ENCODE peak calls at places on chromosomes 2 and 18, in six cellular contexts. J is HCT116, K is GM12878, G is K562, S is H1, V is HepG2. Q is an unnamed sample.

GRCh38 chr18:6629635-6630140 is 99.8 kb upstream of the ARHGAP28 start:
- DNase-seq in K (no peak), J (no peak), V (no peak), G (no peak), S (no peak), Q (no peak)

GRCh38 chr2:5453224-5453623 is 239.0 kb upstream of the SOX11 start:
- DNase-seq in V (no peak), K (no peak), G (no peak), S (no peak), J (no peak), Q (no peak)

GRCh38 chr18:69945220-69946114 is 2.2 kb downstream of the CD226 start:
- DNase-seq in J (no peak), K (no peak), G (no peak), V (no peak), S (no peak), Q (no peak)

GRCh38 chr18:10010611-10011015 is 96.8 kb downstream of the VAPA start:
- DNase-seq in G (no peak), J (no peak), S (no peak), K (no peak), V (no peak), Q (no peak)

GRCh38 chr2:17298453-17298852 is 219.8 kb downstream of the RAD51AP2 start:
- DNase-seq in G (no peak), S (no peak), K (no peak), J (no peak), V (peak), Q (no peak)

GRCh38 chr18:10022365-10022764 is 108.5 kb downstream of the VAPA start:
- DNase-seq in J (no peak), V (no peak), K (no peak), S (no peak), G (no peak), Q (no peak)

GRCh38 chr2:63078852-63079606 is 28.4 kb downstream of the OTX1 start:
- DNase-seq in K (no peak), S (no peak), V (peak), G (peak), J (peak), Q (no peak)

GRCh38 chr2:109736177-109736827 is 57.8 kb upstream of the RGPD5 start:
- DNase-seq in K (no peak), G (no peak), S (no peak), V (peak), J (peak), Q (peak)

GRCh38 chr18:47215554-47216138 is 35.8 kb downstream of the SKOR2 start:
- DNase-seq in S (no peak), G (peak), J (peak), V (peak), K (peak), Q (peak)

GRCh38 chr2:13227543-13227942 is 510.8 kb downstream of the TRIB2 start:
- DNase-seq in S (no peak), K (no peak), G (no peak), J (no peak), V (no peak), Q (no peak)

GRCh38 chr2:215060851-215061541 is 77.4 kb downstream of the ABCA12 start:
- DNase-seq in J (no peak), K (no peak), S (no peak), V (no peak), G (no peak), Q (no peak)

GRCh38 chr2:73202156-73203054 is at the start of gene NOTO:
- DNase-seq in V (no peak), G (no peak), S (no peak), K (no peak), J (no peak), Q (no peak)

GRCh38 chr2:58923869-58924268 is 682.7 kb upstream of the FANCL start:
- DNase-seq in G (no peak), K (no peak), S (no peak), J (no peak), V (no peak), Q (no peak)

GRCh38 chr2:117401582-117401981 is 412.9 kb upstream of the DDX18 start:
- DNase-seq in J (no peak), K (no peak), V (no peak), G (no peak), S (no peak), Q (no peak)

GRCh38 chr18:45250479-45250878 is 364.8 kb upstream of the SLC14A2 start:
- DNase-seq in G (no peak), V (no peak), J (no peak), K (no peak), S (no peak), Q (no peak)

GRCh38 chr2:189501487-189501886 is 60.2 kb downstream of the WDR75 start:
- DNase-seq in K (no peak), S (no peak), J (no peak), G (no peak), V (no peak), Q (no peak)

GRCh38 chr2:230716588-230716987 is 3.9 kb downstream of the CAB39 start:
- DNase-seq in G (no peak), V (no peak), K (no peak), S (no peak), J (no peak), Q (no peak)

GRCh38 chr2:63488118-63488713 is 100.1 kb downstream of the WDPCP start:
- DNase-seq in S (no peak), K (no peak), V (peak), G (peak), J (peak), Q (peak)

GRCh38 chr2:5148392-5149085 is 543.6 kb upstream of the SOX11 start:
- DNase-seq in J (no peak), G (no peak), V (no peak), K (no peak), S (no peak), Q (no peak)

GRCh38 chr2:195575879-195576391 is 81.1 kb upstream of the SLC39A10 start:
- DNase-seq in J (peak), K (no peak), V (peak), S (no peak), G (no peak), Q (no peak)

GRCh38 chr2:136765736-136766323 is 485 bp downstream of the THSD7B start:
- DNase-seq in J (no peak), V (no peak), G (no peak), K (no peak), S (no peak), Q (no peak)

GRCh38 chr2:134882773-134883172 is 35.8 kb upstream of the CCNT2 start:
- DNase-seq in G (no peak), S (no peak), J (no peak), K (no peak), V (no peak), Q (no peak)

GRCh38 chr2:173991857-173992588 is 26.9 kb upstream of the SP3 start:
- DNase-seq in V (no peak), S (no peak), K (no peak), J (no peak), G (no peak), Q (no peak)

GRCh38 chr2:197348721-197349337 is 38.2 kb upstream of the ANKRD44 start:
- DNase-seq in J (no peak), V (no peak), S (no peak), K (no peak), G (no peak), Q (no peak)

GRCh38 chr2:216283038-216283900 is 89.0 kb downstream of the MARCHF4 start:
- DNase-seq in J (peak), G (peak), V (peak), S (peak), K (no peak), Q (peak)

GRCh38 chr2:188850786-188851185 is 123.4 kb upstream of the COL3A1 start:
- DNase-seq in K (no peak), J (no peak), G (no peak), S (no peak), V (no peak), Q (no peak)

GRCh38 chr2:207772081-207772843 is 2.6 kb upstream of the FZD5 start:
- DNase-seq in V (no peak), K (no peak), G (peak), S (no peak), J (no peak), Q (no peak)

GRCh38 chr2:194304191-194304590 is 1352.8 kb upstream of the SLC39A10 start:
- DNase-seq in S (no peak), K (no peak), V (no peak), G (no peak), J (no peak), Q (no peak)

GRCh38 chr2:71498261-71498701 is 44.9 kb downstream of the DYSF start:
- DNase-seq in K (no peak), J (peak), V (peak), S (no peak), G (no peak), Q (no peak)

GRCh38 chr2:201837824-201838340 is 31.5 kb downstream of the CDK15 start:
- DNase-seq in S (no peak), G (no peak), K (no peak), J (no peak), V (no peak), Q (no peak)

GRCh38 chr18:48612917-48613316 is 74.1 kb downstream of the CTIF start:
- DNase-seq in S (no peak), K (no peak), G (no peak), V (no peak), J (no peak), Q (no peak)

GRCh38 chr2:48605482-48606175 is 12.0 kb upstream of the GTF2A1L start:
- DNase-seq in K (no peak), J (no peak), S (no peak), G (peak), V (no peak), Q (no peak)

GRCh38 chr2:240532032-240532775 is 25.6 kb downstream of the ANKMY1 start:
- DNase-seq in G (no peak), J (no peak), K (no peak), V (no peak), S (no peak), Q (no peak)

GRCh38 chr2:45380131-45380836 is 230.8 kb downstream of the SRBD1 start:
- DNase-seq in J (no peak), V (peak), G (no peak), K (no peak), S (no peak), Q (no peak)

GRCh38 chr18:48590678-48591077 is 51.8 kb downstream of the CTIF start:
- DNase-seq in V (no peak), S (no peak), K (no peak), J (peak), G (no peak), Q (no peak)

GRCh38 chr2:175003875-175004729 is 1.1 kb downstream of the CHN1 start:
- DNase-seq in S (no peak), G (no peak), K (no peak), J (no peak), V (no peak), Q (peak)

GRCh38 chr2:15911686-15912085 is 28.7 kb upstream of the MYCN start:
- DNase-seq in J (no peak), K (no peak), V (no peak), G (no peak), S (no peak), Q (no peak)

GRCh38 chr2:15914981-15915380 is 25.4 kb upstream of the MYCN start:
- DNase-seq in G (no peak), J (no peak), S (no peak), K (no peak), V (no peak), Q (no peak)

GRCh38 chr2:15912203-15912602 is 28.1 kb upstream of the MYCN start:
- DNase-seq in S (no peak), K (no peak), J (no peak), G (no peak), V (no peak), Q (no peak)

GRCh38 chr2:15916336-15916735 is 24.0 kb upstream of the MYCN start:
- DNase-seq in K (no peak), J (no peak), S (no peak), G (no peak), V (no peak), Q (no peak)

GRCh38 chr2:15913146-15913545 is 27.2 kb upstream of the MYCN start:
- DNase-seq in K (no peak), G (no peak), J (no peak), S (no peak), V (no peak), Q (no peak)
- TF ChIP-seq YY1 in K (no peak), G (no peak), J (no peak), S (no peak), V (no peak), Q (no peak)

GRCh38 chr18:25229080-25229479 is 122.9 kb downstream of the ZNF521 start:
- DNase-seq in G (peak), J (no peak), K (no peak), V (no peak), S (no peak), Q (no peak)
- TF ChIP-seq YY1 in G (no peak), J (no peak), K (no peak), V (no peak), S (no peak), Q (no peak)

GRCh38 chr2:88179228-88179679 is 9.1 kb downstream of the THNSL2 start:
- DNase-seq in S (no peak), J (no peak), V (no peak), K (no peak), G (no peak), Q (no peak)
- TF ChIP-seq YY1 in S (no peak), J (no peak), V (no peak), K (no peak), G (no peak), Q (no peak)

GRCh38 chr2:33242845-33243244 is 233.6 kb upstream of the RASGRP3 start:
- DNase-seq in K (no peak), V (no peak), J (no peak), G (no peak), S (no peak), Q (no peak)
- TF ChIP-seq YY1 in K (no peak), V (no peak), J (no peak), G (no peak), S (no peak), Q (no peak)

GRCh38 chr2:28821295-28821958 is 10.8 kb downstream of the SPDYA start:
- DNase-seq in J (peak), S (peak), V (peak), K (peak), G (peak), Q (peak)
- TF ChIP-seq YY1 in J (no peak), S (no peak), V (no peak), K (no peak), G (no peak), Q (no peak)